ENCODE peak calls at places on chromosomes 12 and 14, in five cellular contexts. J, P, I, G and X are unnamed samples.

GRCh38 chr14:49461529-49462401 is 124.4 kb downstream of the RPS29 start:
- DNase-seq in J (peak; percentile 38), P (peak; percentile 33), I (peak; percentile 45), G (peak; percentile 27), X (no peak)

GRCh38 chr14:24095196-24096068 is 1.3 kb downstream of the PCK2 start:
- DNase-seq in J (peak; percentile 40), P (peak; percentile 44), I (no peak), G (peak; percentile 67), X (no peak)

GRCh38 chr14:36505193-36505815 is 14.7 kb downstream of the NKX2-1 start:
- DNase-seq in J (no peak), P (no peak), I (no peak), G (peak; percentile 10), X (no peak)

GRCh38 chr12:58529114-58529665 is 391.1 kb downstream of the LRIG3 start:
- DNase-seq in J (no peak), P (no peak), I (no peak), G (peak; percentile 12), X (no peak)

GRCh38 chr14:70023871-70024270 is 144.7 kb downstream of the SMOC1 start:
- DNase-seq in J (no peak), P (no peak), I (no peak), G (no peak), X (no peak)

GRCh38 chr12:18849080-18849479 is 111.2 kb downstream of the CAPZA3 start:
- DNase-seq in J (no peak), P (no peak), I (no peak), G (no peak), X (no peak)

GRCh38 chr12:3759878-3760277 is 7.0 kb upstream of the CRACR2A start:
- DNase-seq in J (no peak), P (no peak), I (no peak), G (no peak), X (no peak)

GRCh38 chr14:55446833-55447232 is 6.4 kb upstream of the TBPL2 start:
- DNase-seq in J (peak; percentile 39), P (no peak), I (no peak), G (peak; percentile 77), X (no peak)

GRCh38 chr14:91727121-91727520 is 4.8 kb downstream of the CATSPERB start:
- DNase-seq in J (no peak), P (no peak), I (no peak), G (peak; percentile 28), X (no peak)

GRCh38 chr12:66664076-66664475 is 14.8 kb downstream of the GRIP1 start:
- DNase-seq in J (no peak), P (no peak), I (no peak), G (no peak), X (no peak)

GRCh38 chr12:100593490-100593889 is 20.0 kb downstream of the GAS2L3 start:
- DNase-seq in J (no peak), P (no peak), I (no peak), G (no peak), X (no peak)

GRCh38 chr14:75295491-75296338 is 17.1 kb downstream of the FOS start:
- DNase-seq in J (no peak), P (peak; percentile 87), I (peak; percentile 69), G (peak; percentile 74), X (peak; percentile 42)

GRCh38 chr12:97940629-97941028 is 478.0 kb downstream of the RMST start:
- DNase-seq in J (no peak), P (no peak), I (no peak), G (no peak), X (no peak)

GRCh38 chr14:81164167-81164774 is 56.5 kb downstream of the GTF2A1 start:
- DNase-seq in J (peak; percentile 27), P (peak; percentile 51), I (peak; percentile 21), G (peak; percentile 61), X (no peak)

GRCh38 chr12:105960319-105961076 is 178.3 kb downstream of the NUAK1 start:
- DNase-seq in J (no peak), P (no peak), I (no peak), G (no peak), X (no peak)

GRCh38 chr12:50772470-50772869 is 8.6 kb downstream of the ATF1 start:
- DNase-seq in J (no peak), P (no peak), I (no peak), G (no peak), X (no peak)